ENCODE peak calls at places on chromosomes 4 and X, in nine cellular contexts. M is AG10803; F is Karpas-422; Z is thyroid gland; C is colonic mucosa; Y is AG20443; X is astrocyte; E is stimulated activated CD4-positive, alpha-beta T cell treated with anti-CD3 and anti-CD28 coated beads, Interleukin-4, amount 100 ng/mL, for 48 hours; W is GM04503. K is an unnamed sample.

GRCh38 chr4:9825049-9825448 is 43.6 kb downstream of the DRD5 start:
- DNase-seq in M (no peak), F (no peak), Z (no peak), C (no peak), Y (no peak), X (no peak), E (no peak), W (no peak), K (no peak)

GRCh38 chr4:180861651-180862050 is 1381.6 kb upstream of the TENM3 start:
- DNase-seq in M (no peak), F (no peak), Z (no peak), C (no peak), Y (no peak), X (no peak), E (no peak), W (no peak), K (no peak)

GRCh38 chrX:130084651-130085237 is 25.6 kb downstream of the ELF4 start:
- DNase-seq in M (no peak), F (peak; percentile 81), Z (no peak), C (no peak), Y (no peak), X (no peak), E (no peak), W (no peak), K (no peak)

GRCh38 chrX:29012867-29013266 is 425.6 kb downstream of the IL1RAPL1 start:
- DNase-seq in M (no peak), F (no peak), Z (no peak), C (no peak), Y (no peak), X (no peak), E (no peak), W (no peak), K (no peak)

GRCh38 chrX:140091276-140091886 is 126.1 kb upstream of the CXorf66 start:
- DNase-seq in M (peak; percentile 0), F (no peak), Z (peak; percentile 46), C (peak; percentile 18), Y (peak; percentile 40), X (no peak), E (peak; percentile 9), W (no peak), K (no peak)

GRCh38 chrX:154549766-154550165 is 2.3 kb downstream of the IKBKG start:
- DNase-seq in M (no peak), F (no peak), Z (no peak), C (no peak), Y (no peak), X (no peak), E (no peak), W (no peak), K (no peak)

GRCh38 chrX:152896450-152896849 is 1.4 kb upstream of the ZNF185 start:
- DNase-seq in M (no peak), F (no peak), Z (no peak), C (no peak), Y (peak; percentile 30), X (no peak), E (no peak), W (no peak), K (no peak)

GRCh38 chrX:29851971-29852605 is 363.3 kb upstream of the MAGEB2 start:
- DNase-seq in M (no peak), F (no peak), Z (no peak), C (no peak), Y (no peak), X (peak; percentile 23), E (no peak), W (no peak), K (no peak)

GRCh38 chr4:70197842-70198241 is 2.3 kb downstream of the ODAM start:
- DNase-seq in M (no peak), F (no peak), Z (peak; percentile 67), C (peak; percentile 18), Y (no peak), X (no peak), E (no peak), W (no peak), K (no peak)

GRCh38 chrX:107454302-107454701 is 4.8 kb downstream of the FRMPD3 start:
- DNase-seq in M (no peak), F (no peak), Z (no peak), C (no peak), Y (no peak), X (peak; percentile 49), E (peak; percentile 33), W (no peak), K (peak; percentile 32)

GRCh38 chr4:76747613-76748012 is 150.3 kb downstream of the SOWAHB start:
- DNase-seq in M (peak; percentile 85), F (no peak), Z (no peak), C (no peak), Y (no peak), X (peak; percentile 41), E (no peak), W (no peak), K (no peak)

GRCh38 chr4:141614878-141615586 is 21.4 kb upstream of the IL15 start:
- DNase-seq in M (no peak), F (no peak), Z (no peak), C (no peak), Y (no peak), X (no peak), E (no peak), W (no peak), K (no peak)

GRCh38 chr4:25818293-25819240 is 44.2 kb downstream of the SEL1L3 start:
- DNase-seq in M (peak; percentile 43), F (peak; percentile 38), Z (no peak), C (no peak), Y (no peak), X (peak; percentile 28), E (no peak), W (no peak), K (peak; percentile 68)

GRCh38 chr4:21802406-21802805 is 146.2 kb downstream of the KCNIP4 start:
- DNase-seq in M (peak; percentile 62), F (no peak), Z (no peak), C (no peak), Y (peak; percentile 59), X (peak; percentile 76), E (no peak), W (no peak), K (peak; percentile 85)

K was measured in LHCN-M2.